ENCODE peak calls at places on chromosome 11, in eight cellular contexts. E is upper lobe of left lung; U is A549; O is effector memory CD8-positive, alpha-beta T cell; N is T-helper 17 cell; K is mucosa of descending colon; S is CD8-positive, alpha-beta T cell; B is right cardiac atrium. P is an unnamed sample.

GRCh38 chr11:76615950-76616349 is 54.6 kb downstream of the LRRC32 start:
- ATAC-seq in E (peak), S (no peak), N (no peak), O (no peak), U (no peak), B (peak), K (peak), P (peak)

GRCh38 chr11:10444725-10445286 is 10.3 kb upstream of the AMPD3 start:
- ATAC-seq in O (no peak), U (no peak), B (no peak), K (no peak), S (peak), N (peak), E (peak), P (no peak)

GRCh38 chr11:6824461-6824860 is 21.0 kb upstream of the OR10A5 start:
- ATAC-seq in U (peak), S (no peak), N (no peak), B (no peak), O (no peak), E (no peak), K (no peak), P (no peak)

GRCh38 chr11:94780432-94780831 is 12.3 kb downstream of the AMOTL1 start:
- ATAC-seq in S (no peak), B (no peak), E (no peak), N (no peak), K (no peak), O (no peak), U (no peak), P (no peak)

GRCh38 chr11:64146036-64146943 is 19.6 kb downstream of the MACROD1 start:
- ATAC-seq in K (peak), S (peak), N (peak), U (peak), B (no peak), O (peak), E (peak), P (peak)

GRCh38 chr11:92411431-92411830 is 186.8 kb downstream of the FAT3 start:
- ATAC-seq in B (no peak), S (no peak), E (no peak), O (no peak), U (no peak), K (no peak), N (no peak), P (no peak)

GRCh38 chr11:44446341-44446712 is 119.1 kb upstream of the CD82 start:
- ATAC-seq in N (no peak), E (peak), K (no peak), O (no peak), B (no peak), U (peak), S (no peak), P (no peak)

GRCh38 chr11:73225001-73225686 is 7.1 kb downstream of the P2RY2 start:
- ATAC-seq in S (no peak), U (no peak), O (no peak), K (no peak), E (no peak), N (no peak), B (no peak), P (no peak)

GRCh38 chr11:57667715-57668466 is at the start of gene ZDHHC5:
- ATAC-seq in E (peak), B (peak), N (peak), O (peak), U (peak), K (peak), S (peak), P (peak)

GRCh38 chr11:35654711-35655110 is 7.9 kb upstream of the TRIM44 start:
- ATAC-seq in O (no peak), S (no peak), E (no peak), N (no peak), B (no peak), U (no peak), K (no peak), P (no peak)

GRCh38 chr11:96538104-96538503 is 148.3 kb downstream of the JRKL start:
- ATAC-seq in S (no peak), U (no peak), O (no peak), N (no peak), E (no peak), K (no peak), B (no peak), P (no peak)

GRCh38 chr11:17405232-17406005 is 17.0 kb upstream of the KCNJ11 start:
- ATAC-seq in S (no peak), N (no peak), U (peak), E (peak), O (no peak), K (peak), B (peak), P (peak)

GRCh38 chr11:115469361-115469760 is 34.9 kb downstream of the CADM1 start:
- ATAC-seq in O (no peak), N (no peak), S (no peak), B (no peak), U (no peak), K (no peak), E (no peak), P (no peak)

GRCh38 chr11:128239224-128239790 is 348.1 kb downstream of the ETS1 start:
- ATAC-seq in S (no peak), K (no peak), N (no peak), B (no peak), E (no peak), O (no peak), U (no peak), P (no peak)

GRCh38 chr11:129224538-129224937 is 32.4 kb upstream of the ARHGAP32 start:
- ATAC-seq in S (no peak), O (no peak), B (peak), E (no peak), N (no peak), U (no peak), K (no peak), P (no peak)

GRCh38 chr11:88656960-88657738 is 319.6 kb upstream of the CTSC start:
- ATAC-seq in B (no peak), O (no peak), E (no peak), N (no peak), K (no peak), S (no peak), U (no peak), P (no peak)

GRCh38 chr11:96098511-96099241 is 174.8 kb upstream of the MTMR2 start:
- ATAC-seq in O (no peak), E (no peak), S (no peak), U (no peak), K (peak), B (peak), N (no peak), P (no peak)

GRCh38 chr11:9005087-9005486 is 1.3 kb upstream of the NRIP3 start:
- ATAC-seq in E (no peak), K (no peak), N (no peak), O (no peak), S (no peak), U (no peak), B (no peak), P (no peak)

GRCh38 chr11:60193687-60194433 is 11.0 kb upstream of the MS4A6A start:
- ATAC-seq in U (peak), N (peak), E (peak), B (peak), O (peak), S (peak), K (peak), P (peak)

GRCh38 chr11:112355726-112356125 is 95.1 kb upstream of the PLET1 start:
- ATAC-seq in O (no peak), U (peak), E (peak), B (peak), K (peak), S (no peak), N (no peak), P (peak)

GRCh38 chr11:107043242-107043991 is 25.1 kb upstream of the GUCY1A2 start:
- ATAC-seq in E (no peak), O (no peak), N (no peak), K (no peak), B (no peak), U (no peak), S (no peak), P (no peak)

P was measured in esophagus mucosa.